ENCODE peak calls at places on chromosomes 6 and 20, in five cellular contexts. F, P, N, G and Y are unnamed samples. For H3K27me3, the result is how much of the 10 kb centered on the place peaks cover.

GRCh38 chr6:37188962-37189510 is 19.1 kb downstream of the PIM1 start:
- DNase-seq in G (no peak), F (no peak), P (no peak), N (no peak), Y (no peak)

GRCh38 chr20:57666106-57666833 is 43.5 kb downstream of the PMEPA1 start:
- DNase-seq in F (no peak), P (no peak), N (no peak), G (peak), Y (no peak)

GRCh38 chr6:37145443-37145842 is 24.5 kb upstream of the PIM1 start:
- DNase-seq in N (no peak), F (no peak), P (no peak), G (no peak), Y (no peak)

GRCh38 chr6:166203003-166203640 is 35.5 kb upstream of the TBXT start:
- DNase-seq in N (no peak), F (no peak), P (no peak), G (no peak), Y (no peak)

GRCh38 chr6:148868901-148869300 is 122.1 kb downstream of the UST start:
- DNase-seq in F (no peak), N (no peak), G (no peak), P (no peak), Y (no peak)

GRCh38 chr6:152552616-152553209 is 84.4 kb downstream of the SYNE1 start:
- DNase-seq in N (peak), P (no peak), F (no peak), G (peak), Y (peak)

GRCh38 chr6:142478117-142478516 is 176.3 kb downstream of the ADGRG6 start:
- DNase-seq in P (no peak), G (no peak), F (no peak), N (no peak), Y (no peak)

GRCh38 chr6:119463081-119463626 is 113.6 kb upstream of the MAN1A1 start:
- DNase-seq in N (no peak), F (no peak), P (no peak), G (no peak), Y (no peak)

GRCh38 chr20:50285376-50286173 is 94.9 kb downstream of the CEBPB start:
- DNase-seq in F (no peak), G (peak), P (peak), N (peak), Y (no peak)

GRCh38 chr6:108523697-108524096 is 37.0 kb upstream of the FOXO3 start:
- DNase-seq in P (no peak), G (no peak), N (no peak), F (no peak), Y (no peak)

GRCh38 chr6:63466242-63466733 is 106.0 kb upstream of the LOC128125822 start:
- DNase-seq in G (no peak), P (no peak), F (no peak), N (no peak), Y (no peak)

GRCh38 chr6:107730106-107730505 is 94.0 kb downstream of the SCML4 start:
- DNase-seq in N (no peak), G (no peak), F (no peak), P (no peak), Y (peak)

GRCh38 chr20:45538209-45538798 is 978 bp downstream of the WFDC6 start:
- DNase-seq in G (no peak), F (no peak), N (no peak), P (no peak), Y (no peak)

GRCh38 chr20:48453477-48454093 is 374.2 kb downstream of the PREX1 start:
- DNase-seq in N (no peak), P (no peak), F (no peak), G (no peak), Y (no peak)

GRCh38 chr6:116363759-116364158 is 7.0 kb upstream of the DSE start:
- DNase-seq in G (no peak), P (no peak), F (no peak), N (no peak), Y (no peak)

GRCh38 chr6:30881392-30881986 is 2.8 kb upstream of the DDR1 start:
- DNase-seq in G (no peak), P (no peak), N (no peak), F (no peak), Y (no peak)

GRCh38 chr20:22604815-22605214 is 20.4 kb upstream of the FOXA2 start:
- DNase-seq in N (no peak), G (no peak), P (no peak), F (no peak), Y (no peak)

GRCh38 chr20:22611636-22612035 is 27.3 kb upstream of the FOXA2 start:
- DNase-seq in F (no peak), P (no peak), N (no peak), G (no peak), Y (no peak)

GRCh38 chr20:22607695-22608094 is 23.3 kb upstream of the FOXA2 start:
- DNase-seq in N (no peak), G (no peak), F (no peak), P (no peak), Y (no peak)
- H3K27me3 ChIP-seq in N (under half), G (under half), F (under half), P (under half), Y (under half)

GRCh38 chr6:50836231-50836630 is 17.6 kb downstream of the TFAP2B start:
- DNase-seq in G (peak), F (no peak), P (no peak), N (no peak), Y (no peak)

GRCh38 chr6:50840112-50840813 is 21.6 kb downstream of the TFAP2B start:
- DNase-seq in F (no peak), G (no peak), P (no peak), N (no peak), Y (no peak)

GRCh38 chr6:50840814-50841192 is 22.1 kb downstream of the TFAP2B start:
- DNase-seq in P (no peak), N (no peak), F (no peak), G (no peak), Y (no peak)

GRCh38 chr6:50834929-50835328 is 16.3 kb downstream of the TFAP2B start:
- DNase-seq in P (no peak), F (no peak), G (no peak), N (no peak), Y (no peak)

GRCh38 chr6:50837589-50838445 is 19.1 kb downstream of the TFAP2B start:
- DNase-seq in F (no peak), N (no peak), P (no peak), G (no peak), Y (no peak)
- H3K27me3 ChIP-seq in F (under half), N (under half), P (under half), G (half or more), Y (under half)

DNA sequence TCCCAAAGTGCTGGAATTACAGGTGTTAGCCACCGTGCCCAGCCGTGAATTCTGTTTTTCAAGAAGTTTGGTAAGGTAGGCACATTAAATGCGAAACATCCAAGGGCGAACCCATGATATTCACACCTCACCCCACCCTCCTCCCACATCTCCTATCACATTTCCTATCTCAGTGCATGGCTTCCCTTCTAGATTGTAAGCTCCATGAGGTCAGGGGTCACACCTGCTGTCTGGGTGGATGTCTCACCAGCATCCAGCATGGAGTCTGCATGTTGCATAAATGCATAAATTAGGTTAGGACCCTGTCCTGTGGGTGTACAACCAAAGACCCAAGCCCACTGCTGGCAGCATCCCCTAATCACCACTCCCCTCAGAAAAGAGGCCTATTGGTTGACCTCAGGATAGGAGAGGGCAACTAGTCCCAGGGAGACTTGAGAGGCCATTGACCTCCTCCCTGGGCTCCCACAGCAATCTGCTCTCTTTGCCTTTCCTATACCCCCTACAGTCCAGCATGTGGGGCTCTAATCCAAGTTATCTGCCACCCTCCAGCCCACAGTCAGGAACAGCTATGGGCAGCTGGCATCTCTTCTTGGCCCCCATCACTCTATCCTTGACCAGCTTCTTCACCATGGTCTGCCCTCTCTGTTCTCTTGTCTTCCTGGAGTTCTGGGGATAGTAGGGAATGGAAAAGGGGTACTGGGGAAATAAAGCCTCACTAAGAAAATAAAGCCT is 4.2 kb downstream of the PRRT1 start:
- DNase-seq in P (no peak), F (no peak), G (no peak), N (no peak), Y (no peak)
- H3K27me3 ChIP-seq in P (under half), F (under half), G (half or more), N (under half), Y (under half)

DNA sequence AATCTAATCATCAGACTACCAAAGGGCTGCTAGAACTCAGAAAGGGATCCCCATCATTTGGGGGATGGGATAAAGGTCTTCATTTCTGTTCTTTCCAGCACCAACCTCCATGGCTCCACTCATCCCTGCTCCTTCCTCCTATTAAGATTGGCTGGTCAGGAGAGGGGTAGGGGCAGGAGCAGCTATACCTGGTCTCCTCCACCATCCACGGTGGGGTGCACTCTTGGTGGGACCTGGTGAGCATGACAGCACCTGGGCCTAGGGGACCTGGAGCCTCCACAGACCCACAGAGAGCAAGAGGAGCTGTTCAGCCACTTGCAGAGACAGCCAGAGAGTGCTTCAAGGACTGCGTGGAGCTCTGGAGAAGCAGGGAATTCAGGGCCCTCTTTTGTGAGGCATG is 6.1 kb upstream of the ULBP2 start:
- DNase-seq in N (no peak), F (no peak), G (no peak), P (no peak), Y (no peak)
- H3K27me3 ChIP-seq in N (under half), F (half or more), G (half or more), P (under half), Y (half or more)

DNA sequence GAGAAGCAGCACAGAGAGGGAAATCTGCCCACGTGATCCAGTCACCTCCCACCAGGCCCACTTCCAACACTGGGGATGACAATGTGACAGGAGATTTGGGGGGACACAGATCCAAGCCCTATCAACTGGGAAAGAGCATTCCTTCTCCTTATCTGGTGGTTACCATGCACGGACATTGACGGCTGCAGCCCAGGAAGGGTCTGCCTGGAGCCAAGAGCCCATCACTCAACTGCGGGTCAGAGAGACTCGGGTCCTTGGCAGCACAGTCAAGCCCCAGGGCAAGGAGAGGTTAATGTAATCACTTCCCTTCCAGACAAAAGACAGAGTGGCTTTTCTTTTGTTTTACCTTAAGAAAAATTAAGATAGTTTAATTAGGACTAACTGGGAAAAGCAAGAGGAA is 112.2 kb upstream of the CST7 start:
- DNase-seq in G (no peak), P (no peak), F (no peak), N (no peak), Y (no peak)
- H3K27me3 ChIP-seq in G (under half), P (under half), F (under half), N (under half), Y (under half)

GRCh38 chr20:62635852-62636251 is 6.5 kb upstream of the SLCO4A1 start:
- DNase-seq in P (no peak), N (no peak), F (no peak), G (peak), Y (no peak)

GRCh38 chr20:62635232-62635631 is 7.1 kb upstream of the SLCO4A1 start:
- DNase-seq in P (no peak), N (no peak), G (peak), F (no peak), Y (no peak)

GRCh38 chr20:62633571-62634329 is 8.6 kb upstream of the SLCO4A1 start:
- DNase-seq in F (no peak), P (no peak), N (no peak), G (peak), Y (no peak)

GRCh38 chr20:62632575-62632974 is 9.7 kb upstream of the SLCO4A1 start:
- DNase-seq in F (no peak), G (no peak), N (no peak), P (no peak), Y (no peak)

DNA sequence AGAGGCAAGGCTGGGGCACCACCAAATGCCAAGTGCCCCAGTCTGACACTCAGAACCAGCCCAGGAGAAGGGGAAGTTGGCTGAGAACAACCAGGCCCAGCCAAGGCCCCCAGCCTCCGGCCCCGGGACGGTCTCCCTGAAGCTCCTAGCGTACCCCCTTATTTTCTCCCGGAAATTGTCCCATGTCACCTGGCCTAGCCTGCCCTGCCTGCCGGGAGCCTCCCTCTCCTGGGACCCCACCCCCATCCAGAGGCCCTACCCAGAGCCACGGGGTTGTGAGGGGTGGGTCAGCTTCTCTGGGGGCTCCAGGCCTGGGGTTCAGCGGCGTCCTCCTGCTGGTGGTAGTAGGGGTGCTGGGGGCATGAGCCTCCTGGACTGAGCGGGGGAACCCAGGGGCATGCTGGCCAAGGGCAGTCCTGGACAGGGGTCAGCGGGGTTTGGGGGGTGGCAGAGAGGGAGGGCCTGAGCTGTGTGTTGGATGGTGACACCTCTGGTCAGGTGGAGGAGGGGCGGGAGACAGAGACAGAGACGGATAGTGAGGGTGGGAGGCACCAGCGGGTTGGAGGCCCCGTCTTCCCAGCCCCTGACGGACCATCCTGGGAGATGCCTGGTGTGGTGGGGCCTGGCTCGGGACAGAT is 7.9 kb upstream of the SLCO4A1 start:
- DNase-seq in F (no peak), P (no peak), N (no peak), G (peak), Y (no peak)
- H3K27me3 ChIP-seq in F (under half), P (under half), N (under half), G (under half), Y (under half)